ENCODE peak calls at places on chromosome 15, in six cellular contexts. L, T, X, V, B and W are unnamed samples.

GRCh38 chr15:61195116-61196002 is 33.7 kb downstream of the RORA start:
- DNase-seq in L (no peak), T (no peak), X (no peak), V (peak), B (no peak), W (peak)

GRCh38 chr15:92164327-92165000 is 229.2 kb upstream of the ST8SIA2 start:
- DNase-seq in L (no peak), T (no peak), X (no peak), V (no peak), B (no peak), W (no peak)

GRCh38 chr15:43541785-43542184 is 24.4 kb downstream of the MAP1A start:
- DNase-seq in L (no peak), T (no peak), X (no peak), V (no peak), B (no peak), W (no peak)

GRCh38 chr15:39125904-39126303 is 455.0 kb upstream of the THBS1 start:
- DNase-seq in L (no peak), T (no peak), X (no peak), V (peak), B (no peak), W (peak)

GRCh38 chr15:83887404-83887803 is 233.5 kb downstream of the ADAMTSL3 start:
- DNase-seq in L (no peak), T (no peak), X (no peak), V (no peak), B (no peak), W (no peak)

GRCh38 chr15:77510066-77511044 is 89.7 kb downstream of the HMG20A start:
- DNase-seq in L (no peak), T (no peak), X (no peak), V (no peak), B (no peak), W (no peak)

GRCh38 chr15:70313099-70314017 is 215.6 kb upstream of the TLE3 start:
- DNase-seq in L (no peak), T (no peak), X (no peak), V (no peak), B (no peak), W (no peak)

GRCh38 chr15:65771870-65772269 is 20.2 kb downstream of the DENND4A start:
- DNase-seq in L (no peak), T (no peak), X (no peak), V (no peak), B (no peak), W (no peak)

GRCh38 chr15:69509131-69509530 is 56.5 kb downstream of the RPLP1 start:
- DNase-seq in L (no peak), T (no peak), X (no peak), V (no peak), B (no peak), W (no peak)

GRCh38 chr15:68187559-68187958 is 17.6 kb downstream of the CALML4 start:
- DNase-seq in L (no peak), T (peak), X (no peak), V (no peak), B (peak), W (peak)

GRCh38 chr15:51561271-51561670 is 61.3 kb downstream of the DMXL2 start:
- DNase-seq in L (no peak), T (no peak), X (no peak), V (no peak), B (no peak), W (no peak)

GRCh38 chr15:78811124-78811824 is at the start of gene ADAMTS7:
- DNase-seq in L (peak), T (peak), X (no peak), V (peak), B (peak), W (peak)

GRCh38 chr15:95162967-95163531 is 931.7 kb downstream of the MCTP2 start:
- DNase-seq in L (no peak), T (no peak), X (no peak), V (no peak), B (peak), W (peak)

GRCh38 chr15:64232400-64232799 is 69.6 kb upstream of the PPIB start:
- DNase-seq in L (no peak), T (no peak), X (no peak), V (peak), B (no peak), W (peak)

GRCh38 chr15:52649686-52650085 is 29.5 kb downstream of the ATOSA start:
- DNase-seq in L (no peak), T (no peak), X (no peak), V (no peak), B (no peak), W (no peak)

GRCh38 chr15:71780349-71780976 is 29.9 kb upstream of the NR2E3 start:
- DNase-seq in L (no peak), T (no peak), X (no peak), V (peak), B (peak), W (peak)

GRCh38 chr15:81183403-81183760 is 13.3 kb upstream of the IL16 start:
- DNase-seq in L (no peak), T (no peak), X (no peak), V (no peak), B (no peak), W (no peak)

GRCh38 chr15:73981761-73982222 is 10.3 kb downstream of the STOML1 start:
- DNase-seq in L (no peak), T (no peak), X (no peak), V (no peak), B (no peak), W (no peak)

GRCh38 chr15:90465140-90465929 is 64.4 kb upstream of the CRTC3 start:
- DNase-seq in L (no peak), T (no peak), X (no peak), V (no peak), B (no peak), W (no peak)

GRCh38 chr15:25243800-25244097 is 195.1 kb downstream of the UBE3A start:
- DNase-seq in L (peak), T (peak), X (no peak), V (no peak), B (peak), W (no peak)

GRCh38 chr15:88535100-88535499 is 11.4 kb downstream of the DET1 start:
- DNase-seq in L (no peak), T (no peak), X (no peak), V (no peak), B (no peak), W (no peak)

GRCh38 chr15:75238150-75238549 is 20.0 kb upstream of the GOLGA6C start:
- DNase-seq in L (peak), T (no peak), X (peak), V (no peak), B (no peak), W (no peak)

GRCh38 chr15:28085489-28086174 is 13.5 kb downstream of the OCA2 start:
- DNase-seq in L (no peak), T (no peak), X (no peak), V (no peak), B (no peak), W (no peak)

GRCh38 chr15:67548862-67549651 is 6.6 kb downstream of the MAP2K5 start:
- DNase-seq in L (no peak), T (peak), X (peak), V (no peak), B (no peak), W (no peak)

GRCh38 chr15:101641134-101641764 is 10.9 kb downstream of the TM2D3 start:
- DNase-seq in L (peak), T (peak), X (peak), V (peak), B (peak), W (peak)

GRCh38 chr15:101637549-101638318 is 14.4 kb downstream of the TM2D3 start:
- DNase-seq in L (no peak), T (no peak), X (no peak), V (no peak), B (no peak), W (peak)

GRCh38 chr15:101646652-101647051 is 5.5 kb downstream of the TM2D3 start:
- DNase-seq in L (peak), T (peak), X (no peak), V (no peak), B (no peak), W (no peak)

GRCh38 chr15:101641894-101642293 is 10.3 kb downstream of the TM2D3 start:
- DNase-seq in L (no peak), T (no peak), X (no peak), V (no peak), B (no peak), W (no peak)

DNA sequence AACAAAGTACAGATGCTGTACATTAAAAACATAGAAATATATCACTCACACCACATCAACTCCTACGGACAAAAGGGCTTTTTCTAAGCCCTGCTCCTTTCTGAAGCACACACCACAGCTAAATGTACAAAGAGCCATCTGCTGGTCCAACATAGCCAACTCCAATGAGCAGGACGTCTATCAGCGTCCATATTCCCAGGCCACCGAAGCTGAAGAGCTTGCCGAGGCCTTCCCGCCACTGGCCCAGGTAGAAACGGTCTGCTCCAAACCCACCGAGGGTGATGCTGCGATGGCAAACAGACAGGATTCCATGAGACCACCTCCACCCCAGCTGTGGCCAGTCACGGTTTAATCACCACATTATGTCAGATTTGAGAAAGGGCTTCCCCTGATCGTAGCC is 9.8 kb downstream of the TM2D3 start:
- DNase-seq in L (no peak), T (no peak), X (no peak), V (no peak), B (no peak), W (no peak)
- TF ChIP-seq CTCF in L (no peak), T (peak), X (peak), V (no peak), B (no peak), W (no peak)

GRCh38 chr15:101320501-101321052 is 25.5 kb upstream of the SNRPA1 start:
- DNase-seq in L (peak), T (peak), X (peak), V (no peak), B (no peak), W (no peak)
- H3K27ac ChIP-seq in L (no peak), T (no peak), X (no peak), V (no peak), B (no peak), W (no peak)

GRCh38 chr15:37682304-37682703 is 252.1 kb upstream of the TMCO5A start:
- DNase-seq in L (no peak), T (no peak), X (no peak), V (no peak), B (no peak), W (peak)
- TF ChIP-seq CTCF in L (no peak), T (no peak), X (no peak), V (no peak), B (no peak), W (no peak)

GRCh38 chr15:45378149-45378912 is at the start of gene GATM:
- DNase-seq in L (peak), T (peak), X (peak), V (peak), B (peak), W (peak)
- H3K27ac ChIP-seq in L (peak), T (peak), X (peak), V (peak), B (peak), W (no peak)

GRCh38 chr15:37764733-37765191 is 169.7 kb upstream of the TMCO5A start:
- DNase-seq in L (no peak), T (no peak), X (no peak), V (peak), B (no peak), W (peak)
- TF ChIP-seq CTCF in L (peak), T (peak), X (peak), V (peak), B (peak), W (peak)

GRCh38 chr15:96470682-96471290 is 140.3 kb downstream of the NR2F2 start:
- DNase-seq in L (no peak), T (no peak), X (no peak), V (no peak), B (no peak), W (no peak)
- H3K27ac ChIP-seq in L (no peak), T (no peak), X (no peak), V (no peak), B (no peak), W (no peak)

DNA sequence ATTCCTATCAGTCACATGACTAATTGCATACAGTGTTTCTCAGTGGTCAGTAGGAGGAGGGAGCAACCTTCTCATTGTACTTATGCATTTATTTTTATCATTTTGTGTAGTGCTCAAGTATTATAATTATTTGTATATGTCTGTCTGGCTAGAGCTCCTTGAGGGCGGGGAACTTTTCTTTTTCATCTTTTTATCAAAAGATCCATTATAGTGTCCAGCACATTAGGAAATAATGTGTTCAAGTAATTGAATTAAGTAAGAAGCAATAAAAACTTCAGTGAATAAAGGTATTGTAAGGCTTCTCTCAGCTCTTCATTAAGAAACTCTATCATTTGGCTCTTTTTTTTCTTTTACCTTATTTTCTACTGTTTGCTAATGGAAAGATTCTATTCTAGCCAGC is 18.8 kb downstream of the FGF7 start:
- DNase-seq in L (no peak), T (no peak), X (no peak), V (no peak), B (no peak), W (no peak)
- TF ChIP-seq CTCF in L (no peak), T (no peak), X (no peak), V (no peak), B (no peak), W (no peak)

GRCh38 chr15:97995192-97995591 is 34.7 kb downstream of the ARRDC4 start:
- DNase-seq in L (no peak), T (no peak), X (no peak), V (no peak), B (no peak), W (no peak)
- H3K27ac ChIP-seq in L (no peak), T (no peak), X (no peak), V (no peak), B (no peak), W (no peak)